ENCODE peak calls at places on chromosomes 11 and 22, in ten cellular contexts. C is H54, R is transverse colon, G is right lobe of liver, W is A549, Q is uterus, I is body of pancreas, V is gastrocnemius medialis, H is GM12892, T is Peyer's patch. X is an unnamed sample.

GRCh38 chr11:36054628-36055027 is 110.8 kb downstream of the LDLRAD3 start:
- DNase-seq in C (no peak), R (no peak), G (no peak), W (no peak), Q (no peak), I (no peak), V (no peak), H (no peak), T (no peak), X (no peak)

GRCh38 chr11:77503006-77503405 is 29.1 kb upstream of the PAK1 start:
- DNase-seq in C (no peak), R (no peak), G (no peak), W (no peak), Q (no peak), I (no peak), V (no peak), H (no peak), T (no peak), X (no peak)

GRCh38 chr11:20093775-20094174 is 66.5 kb downstream of the DBX1 start:
- DNase-seq in C (no peak), R (no peak), G (no peak), W (no peak), Q (no peak), I (no peak), V (no peak), H (no peak), T (no peak), X (no peak)

GRCh38 chr11:9489366-9489765 is 28.6 kb downstream of the ZNF143 start:
- DNase-seq in C (peak), R (no peak), G (no peak), W (no peak), Q (no peak), I (no peak), V (no peak), H (no peak), T (no peak), X (no peak)

GRCh38 chr22:17114173-17114957 is 6.8 kb downstream of the TMEM121B start:
- DNase-seq in C (no peak), R (no peak), G (no peak), W (no peak), Q (no peak), I (no peak), V (no peak), H (no peak), T (peak), X (peak)

GRCh38 chr11:19953909-19954308 is 206.4 kb downstream of the DBX1 start:
- DNase-seq in C (peak), R (no peak), G (no peak), W (peak), Q (no peak), I (no peak), V (no peak), H (no peak), T (no peak), X (no peak)

GRCh38 chr11:82577246-82577645 is 156.4 kb downstream of the FAM181B start:
- DNase-seq in C (no peak), R (no peak), G (no peak), W (no peak), Q (no peak), I (no peak), V (no peak), H (no peak), T (peak), X (no peak)

GRCh38 chr11:102139081-102139498 is 28.8 kb downstream of the YAP1 start:
- DNase-seq in C (no peak), R (no peak), G (no peak), W (no peak), Q (peak), I (no peak), V (no peak), H (no peak), T (no peak), X (no peak)

GRCh38 chr11:12719221-12719620 is 45.0 kb downstream of the TEAD1 start:
- DNase-seq in C (no peak), R (no peak), G (no peak), W (no peak), Q (no peak), I (no peak), V (no peak), H (no peak), T (no peak), X (no peak)

GRCh38 chr11:57792060-57792541 is 30.5 kb downstream of the CTNND1 start:
- DNase-seq in C (no peak), R (peak), G (peak), W (no peak), Q (peak), I (no peak), V (no peak), H (peak), T (peak), X (peak)

GRCh38 chr11:13135385-13136271 is 126.5 kb downstream of the RASSF10 start:
- DNase-seq in C (no peak), R (no peak), G (no peak), W (peak), Q (no peak), I (no peak), V (no peak), H (no peak), T (no peak), X (no peak)

GRCh38 chr11:31799794-31800397 is 11.2 kb downstream of the PAX6 start:
- DNase-seq in C (no peak), R (no peak), G (no peak), W (no peak), Q (no peak), I (no peak), V (no peak), H (no peak), T (no peak), X (no peak)

GRCh38 chr11:78840623-78841022 is 266.0 kb upstream of the NARS2 start:
- DNase-seq in C (no peak), R (no peak), G (no peak), W (no peak), Q (peak), I (no peak), V (no peak), H (no peak), T (no peak), X (peak)

GRCh38 chr11:11038339-11039248 is 180.7 kb upstream of the ZBED5 start:
- DNase-seq in C (no peak), R (peak), G (no peak), W (no peak), Q (no peak), I (no peak), V (peak), H (no peak), T (no peak), X (peak)

GRCh38 chr11:109697140-109697843 is 275.3 kb downstream of the C11orf87 start:
- DNase-seq in C (no peak), R (no peak), G (no peak), W (peak), Q (no peak), I (no peak), V (no peak), H (peak), T (no peak), X (no peak)

GRCh38 chr11:36053901-36054300 is 110.0 kb downstream of the LDLRAD3 start:
- DNase-seq in C (no peak), R (no peak), G (no peak), W (no peak), Q (no peak), I (no peak), V (no peak), H (no peak), T (no peak), X (no peak)

GRCh38 chr22:20013382-20013871 is 3.2 kb downstream of the ARVCF start:
- DNase-seq in C (no peak), R (peak), G (no peak), W (peak), Q (peak), I (peak), V (peak), H (no peak), T (peak), X (peak)

GRCh38 chr11:134120921-134121526 is 52.2 kb downstream of the JAM3 start:
- DNase-seq in C (no peak), R (no peak), G (no peak), W (no peak), Q (peak), I (no peak), V (no peak), H (no peak), T (no peak), X (peak)

GRCh38 chr11:59010693-59011092 is 71.4 kb downstream of the GLYATL1 start:
- DNase-seq in C (no peak), R (no peak), G (no peak), W (no peak), Q (no peak), I (no peak), V (no peak), H (no peak), T (no peak), X (no peak)

GRCh38 chr11:118911880-118912741 is 13.6 kb downstream of the BCL9L start:
- DNase-seq in C (no peak), R (peak), G (peak), W (peak), Q (peak), I (peak), V (peak), H (no peak), T (peak), X (peak)

GRCh38 chr11:65435330-65435931 is 12.8 kb downstream of the NEAT1 start:
- DNase-seq in C (no peak), R (peak), G (peak), W (peak), Q (peak), I (no peak), V (no peak), H (no peak), T (no peak), X (peak)
- TF ChIP-seq POLR2A in C (no peak), R (no peak), G (peak), W (no peak), Q (no peak), I (no peak), V (peak), H (no peak), T (no peak), X (no peak)

GRCh38 chr11:4393209-4394196 is at the start of gene TRIM21:
- DNase-seq in C (peak), R (peak), G (peak), W (peak), Q (peak), I (peak), V (peak), H (peak), T (peak), X (peak)
- TF ChIP-seq POLR2A in C (peak), R (peak), G (peak), W (no peak), Q (peak), I (no peak), V (no peak), H (peak), T (no peak), X (no peak)

GRCh38 chr11:86577663-86578636 is 94.5 kb downstream of the ME3 start:
- DNase-seq in C (no peak), R (peak), G (peak), W (peak), Q (peak), I (peak), V (peak), H (no peak), T (peak), X (peak)

GRCh38 chr11:86580535-86580934 is 91.9 kb downstream of the ME3 start:
- DNase-seq in C (no peak), R (no peak), G (no peak), W (no peak), Q (no peak), I (no peak), V (no peak), H (no peak), T (no peak), X (no peak)

GRCh38 chr11:86576946-86577624 is 95.3 kb downstream of the ME3 start:
- DNase-seq in C (no peak), R (no peak), G (no peak), W (no peak), Q (no peak), I (no peak), V (no peak), H (no peak), T (no peak), X (no peak)

GRCh38 chr11:86579406-86579731 is 93.0 kb downstream of the ME3 start:
- DNase-seq in C (no peak), R (no peak), G (no peak), W (no peak), Q (no peak), I (no peak), V (peak), H (no peak), T (no peak), X (no peak)

DNA sequence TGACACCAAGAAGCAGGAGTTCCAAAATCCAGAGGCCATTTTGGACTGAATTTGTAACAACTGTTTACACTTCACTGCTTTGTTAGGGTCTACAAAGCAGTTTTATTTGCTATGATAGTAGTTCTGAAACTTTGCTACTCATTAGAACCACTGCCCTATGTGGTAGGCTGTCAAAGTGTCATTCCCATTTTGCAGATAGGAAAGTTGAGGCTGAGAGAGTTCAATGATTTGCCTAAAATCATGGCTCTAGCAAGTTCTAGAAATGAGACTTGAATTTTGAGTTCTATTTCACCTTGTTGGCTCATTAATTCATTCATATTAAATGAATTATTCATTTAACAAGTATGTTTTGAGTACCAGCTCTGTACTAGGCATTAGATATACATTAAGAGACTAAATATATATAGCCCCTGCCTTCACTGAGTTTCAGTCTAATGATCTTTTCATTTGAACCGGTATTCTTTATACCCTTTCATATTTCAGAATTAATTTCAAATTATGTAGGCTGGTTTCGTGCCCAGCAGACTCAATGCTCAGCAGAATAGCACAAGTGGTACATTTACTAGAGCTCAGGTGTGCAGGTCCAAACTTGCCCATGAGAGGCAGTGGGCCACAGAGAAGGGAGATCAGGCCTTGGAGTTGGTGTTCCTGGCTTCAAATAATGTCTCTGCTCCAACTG is 93.5 kb downstream of the ME3 start:
- DNase-seq in C (no peak), R (no peak), G (no peak), W (no peak), Q (no peak), I (no peak), V (no peak), H (no peak), T (no peak), X (no peak)
- TF ChIP-seq POLR2A in C (no peak), R (no peak), G (no peak), W (no peak), Q (no peak), I (no peak), V (no peak), H (no peak), T (no peak), X (no peak)

GRCh38 chr22:26580240-26580962 is 9.5 kb downstream of the TPST2 start:
- DNase-seq in C (no peak), R (no peak), G (no peak), W (no peak), Q (no peak), I (no peak), V (no peak), H (no peak), T (no peak), X (no peak)
- TF ChIP-seq POLR2A in C (no peak), R (no peak), G (no peak), W (no peak), Q (no peak), I (no peak), V (no peak), H (no peak), T (no peak), X (no peak)

X was measured in sigmoid colon.